ENCODE peak calls at places on chromosomes 4 and X, in ten cellular contexts. U, C, O, K, X, G, E, W, N and M are unnamed samples.

GRCh38 chrX:9562851-9563250 is 98.0 kb downstream of the TBL1X start:
- DNase-seq in E (no peak), K (no peak), G (peak; percentile 36), N (no peak), W (no peak), U (no peak), C (no peak), O (no peak), X (no peak), M (no peak)

GRCh38 chr4:121740796-121741409 is 24.1 kb downstream of the SMIM43 start:
- DNase-seq in K (no peak), C (no peak), W (no peak), U (no peak), E (no peak), O (no peak), X (no peak), N (no peak), G (no peak), M (no peak)

GRCh38 chr4:53022162-53023100 is 160.3 kb downstream of the RASL11B start:
- DNase-seq in X (no peak), W (no peak), K (no peak), U (no peak), N (no peak), E (no peak), G (no peak), C (no peak), O (no peak), M (peak; percentile 31)

GRCh38 chr4:88439161-88439760 is 17.7 kb upstream of the HERC5 start:
- DNase-seq in G (no peak), E (no peak), K (no peak), X (no peak), O (no peak), U (no peak), N (no peak), C (no peak), W (no peak), M (no peak)

GRCh38 chr4:184094532-184095192 is 123.0 kb downstream of the ENPP6 start:
- DNase-seq in N (no peak), K (no peak), U (no peak), W (no peak), X (no peak), E (no peak), G (no peak), C (no peak), O (no peak), M (no peak)

GRCh38 chr4:184163813-184164212 is 53.9 kb downstream of the ENPP6 start:
- DNase-seq in G (peak; percentile 84), X (peak; percentile 57), U (no peak), C (no peak), E (peak; percentile 50), N (peak; percentile 46), O (peak; percentile 42), K (peak; percentile 82), W (no peak), M (peak; percentile 27)

GRCh38 chr4:182918791-182919302 is 1.7 kb upstream of the DCTD start:
- DNase-seq in E (no peak), O (no peak), W (peak; percentile 74), X (no peak), C (no peak), U (no peak), K (no peak), N (no peak), G (no peak), M (no peak)

GRCh38 chr4:47926667-47927258 is 12.4 kb upstream of the NFXL1 start:
- DNase-seq in W (peak; percentile 65), X (no peak), U (peak; percentile 54), O (no peak), E (peak; percentile 24), G (peak; percentile 86), N (peak; percentile 26), C (no peak), K (peak; percentile 67), M (peak; percentile 21)

GRCh38 chrX:84475596-84475995 is 26.7 kb downstream of the HDX start:
- DNase-seq in C (no peak), E (no peak), W (no peak), X (no peak), K (no peak), G (no peak), U (no peak), N (no peak), O (no peak), M (no peak)

GRCh38 chr4:1833307-1834046 is 22.5 kb downstream of the LETM1 start:
- DNase-seq in K (no peak), C (no peak), O (no peak), W (no peak), X (no peak), U (no peak), N (no peak), E (no peak), G (no peak), M (no peak)

GRCh38 chr4:47085661-47086060 is 54.3 kb downstream of the GABRB1 start:
- DNase-seq in X (no peak), E (no peak), G (no peak), N (no peak), K (no peak), W (no peak), C (no peak), O (no peak), U (no peak), M (no peak)

GRCh38 chr4:56372774-56373173 is 14.5 kb downstream of the AASDH start:
- DNase-seq in C (no peak), O (no peak), G (no peak), X (no peak), E (no peak), K (no peak), U (no peak), N (no peak), W (no peak), M (no peak)

GRCh38 chrX:16114640-16115039 is 8.7 kb upstream of the GRPR start:
- DNase-seq in O (no peak), C (no peak), W (no peak), X (no peak), G (no peak), K (no peak), E (no peak), U (no peak), N (no peak), M (no peak)

DNA sequence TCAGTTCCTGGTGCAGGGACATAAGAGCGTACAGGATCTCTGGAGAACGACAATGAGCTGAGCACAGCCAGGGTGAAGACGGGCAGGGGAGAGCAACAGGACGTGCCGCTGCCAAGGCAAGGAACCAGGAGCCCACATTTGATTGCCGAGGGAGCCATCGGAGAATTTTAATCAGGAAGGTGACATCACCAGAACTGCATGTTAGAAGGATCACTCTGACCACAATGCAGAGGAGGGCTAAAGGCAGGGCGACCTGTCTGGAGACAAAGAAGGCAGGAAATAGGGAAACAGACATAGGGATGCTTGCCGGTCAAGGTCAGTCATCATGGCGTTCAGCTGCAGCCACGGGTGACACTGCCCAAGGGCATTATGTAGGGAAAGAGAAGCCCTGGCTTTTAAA is 81.4 kb downstream of the RBM47 start:
- DNase-seq in G (no peak), K (no peak), N (no peak), U (no peak), C (no peak), X (no peak), W (no peak), O (no peak), E (no peak), M (no peak)
- H3K27ac ChIP-seq in G (peak overlapping the region; percentile 93), K (no peak overlapping the region), N (no peak overlapping the region), U (no peak overlapping the region), C (no peak overlapping the region), X (no peak overlapping the region), W (no peak overlapping the region), O (no peak overlapping the region), E (no peak overlapping the region), M (no peak overlapping the region)

GRCh38 chr4:185708348-185708747 is 103.6 kb downstream of the SORBS2 start:
- DNase-seq in C (no peak), G (no peak), X (no peak), E (no peak), U (no peak), W (no peak), O (no peak), N (no peak), K (no peak), M (no peak)

GRCh38 chr4:185712350-185713024 is 99.5 kb downstream of the SORBS2 start:
- DNase-seq in U (no peak), C (no peak), G (peak; percentile 60), W (no peak), X (no peak), E (no peak), O (no peak), K (no peak), N (no peak), M (no peak)

GRCh38 chr4:185709802-185710486 is 102.0 kb downstream of the SORBS2 start:
- DNase-seq in K (no peak), G (no peak), U (no peak), E (no peak), C (no peak), O (no peak), X (no peak), N (no peak), W (no peak), M (no peak)

GRCh38 chr4:185711764-185712163 is 100.2 kb downstream of the SORBS2 start:
- DNase-seq in K (no peak), E (no peak), X (no peak), W (no peak), O (no peak), C (no peak), N (no peak), U (no peak), G (no peak), M (no peak)

GRCh38 chr4:185710487-185710995 is 101.5 kb downstream of the SORBS2 start:
- DNase-seq in G (no peak), K (no peak), O (no peak), X (no peak), E (no peak), C (peak; percentile 78), U (no peak), W (no peak), N (no peak), M (no peak)
- H3K27ac ChIP-seq in G (peak overlapping the region; percentile 71), K (no peak overlapping the region), O (peak overlapping the region; percentile 85), X (no peak overlapping the region), E (peak overlapping the region; percentile 57), C (peak overlapping the region; percentile 84), U (no peak overlapping the region), W (no peak overlapping the region), N (no peak overlapping the region), M (no peak overlapping the region)

DNA sequence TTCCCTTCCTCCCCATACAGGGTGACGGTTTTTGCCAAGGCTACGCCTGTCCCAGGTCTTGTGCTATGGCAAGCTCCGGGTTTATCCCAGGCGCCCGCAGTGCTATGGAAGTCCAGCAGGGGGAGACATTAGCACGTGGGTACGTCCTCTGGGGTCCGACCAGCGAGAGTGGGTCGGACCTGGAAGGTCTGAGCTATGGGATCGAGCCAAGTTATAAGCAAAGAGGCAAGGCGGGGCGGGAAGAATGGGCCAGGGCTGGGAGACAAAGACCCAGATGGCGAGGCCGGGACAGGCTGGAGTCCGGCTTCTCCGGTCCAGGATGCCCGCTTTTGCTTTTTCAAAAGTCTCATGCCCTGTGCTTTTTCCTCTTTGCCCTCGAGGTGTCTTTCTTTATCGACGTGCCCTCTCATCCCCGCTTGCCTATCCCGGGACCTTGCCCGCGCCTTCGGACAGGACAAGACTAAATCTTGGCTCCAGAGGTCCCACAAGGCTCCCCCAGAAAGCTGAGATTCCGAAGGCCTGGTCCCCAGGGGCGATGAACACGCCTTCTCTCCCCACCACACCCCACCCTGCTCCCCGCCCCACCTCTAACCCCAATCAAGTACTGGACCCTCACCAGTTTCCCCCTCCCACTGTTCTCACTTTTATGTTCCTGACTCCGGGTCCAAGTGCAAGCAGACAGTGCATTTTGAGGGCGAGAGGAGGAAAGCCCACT is 816 bp upstream of the EFNB1 start:
- DNase-seq in O (peak; percentile 82), K (peak; percentile 85), N (peak; percentile 69), U (peak; percentile 81), W (peak; percentile 62), E (peak; percentile 81), C (peak; percentile 88), X (peak; percentile 78), G (peak; percentile 87), M (peak; percentile 89)
- H3K27ac ChIP-seq in O (peak overlapping the region; percentile 89), K (peak overlapping the region; percentile 70), N (no peak overlapping the region), U (peak overlapping the region; percentile 63), W (no peak overlapping the region), E (peak overlapping the region; percentile 92), C (peak overlapping the region; percentile 82), X (peak overlapping the region; percentile 33), G (peak overlapping the region; percentile 69), M (peak overlapping the region; percentile 75)

GRCh38 chr4:176925962-176926361 is 133.2 kb upstream of the VEGFC start:
- DNase-seq in U (no peak), X (no peak), K (no peak), C (no peak), G (no peak), N (no peak), E (no peak), W (no peak), O (no peak), M (no peak)
- H3K27ac ChIP-seq in U (no peak overlapping the region), X (no peak overlapping the region), K (no peak overlapping the region), C (no peak overlapping the region), G (no peak overlapping the region), N (no peak overlapping the region), E (no peak overlapping the region), W (no peak overlapping the region), O (no peak overlapping the region), M (no peak overlapping the region)